ENCODE peak calls at places on chromosomes 5 and 9, in seven cellular contexts. One of them, this sample, is unnamed. For H3K4me1, the result is how much of the 10 kb centered on the place peaks cover.

GRCh38 chr5:10913846-10914245 is 152.8 kb upstream of the DAP start:
- DNase-seq in astrocyte: peak
- DNase-seq in heart left ventricle: no peak
- DNase-seq in tibial artery: no peak
- DNase-seq in endodermal cell: no peak
- DNase-seq in cardiac muscle cell: no peak
- DNase-seq in Peyer's patch: no peak
- DNase-seq in this sample: peak

GRCh38 chr5:96903300-96903699 is 27.0 kb downstream of the ERAP2 start:
- DNase-seq in astrocyte: no peak
- DNase-seq in cardiac muscle cell: no peak
- DNase-seq in tibial artery: no peak
- DNase-seq in Peyer's patch: no peak
- DNase-seq in heart left ventricle: no peak
- DNase-seq in endodermal cell: no peak
- DNase-seq in this sample: no peak

GRCh38 chr5:68894673-68895072 is 199.1 kb upstream of the SLC30A5 start:
- DNase-seq in tibial artery: no peak
- DNase-seq in cardiac muscle cell: no peak
- DNase-seq in astrocyte: no peak
- DNase-seq in Peyer's patch: no peak
- DNase-seq in heart left ventricle: no peak
- DNase-seq in endodermal cell: no peak
- DNase-seq in this sample: peak

GRCh38 chr9:27569406-27569805 is 3.9 kb downstream of the C9orf72 start:
- DNase-seq in endodermal cell: no peak
- DNase-seq in tibial artery: no peak
- DNase-seq in Peyer's patch: no peak
- DNase-seq in heart left ventricle: no peak
- DNase-seq in astrocyte: no peak
- DNase-seq in cardiac muscle cell: no peak
- DNase-seq in this sample: no peak

GRCh38 chr9:2691212-2691611 is 26.1 kb upstream of the KCNV2 start:
- DNase-seq in tibial artery: no peak
- DNase-seq in endodermal cell: no peak
- DNase-seq in astrocyte: no peak
- DNase-seq in Peyer's patch: no peak
- DNase-seq in heart left ventricle: no peak
- DNase-seq in cardiac muscle cell: no peak
- DNase-seq in this sample: no peak

GRCh38 chr5:132003170-132003744 is 8.2 kb downstream of the ACSL6 start:
- DNase-seq in tibial artery: no peak
- DNase-seq in Peyer's patch: no peak
- DNase-seq in cardiac muscle cell: peak
- DNase-seq in heart left ventricle: peak
- DNase-seq in endodermal cell: peak
- DNase-seq in astrocyte: no peak
- DNase-seq in this sample: no peak

GRCh38 chr5:68962632-68963484 is 131.0 kb upstream of the SLC30A5 start:
- DNase-seq in astrocyte: peak
- DNase-seq in Peyer's patch: peak
- DNase-seq in tibial artery: peak
- DNase-seq in endodermal cell: peak
- DNase-seq in heart left ventricle: peak
- DNase-seq in cardiac muscle cell: peak
- DNase-seq in this sample: peak

GRCh38 chr5:113292535-113292934 is 142.3 kb downstream of the TSSK1B start:
- DNase-seq in heart left ventricle: no peak
- DNase-seq in endodermal cell: no peak
- DNase-seq in astrocyte: no peak
- DNase-seq in cardiac muscle cell: peak
- DNase-seq in tibial artery: no peak
- DNase-seq in Peyer's patch: no peak
- DNase-seq in this sample: no peak

GRCh38 chr5:657570-657969 is 35.6 kb downstream of the TPPP start:
- DNase-seq in endodermal cell: no peak
- DNase-seq in tibial artery: no peak
- DNase-seq in heart left ventricle: no peak
- DNase-seq in astrocyte: peak
- DNase-seq in Peyer's patch: no peak
- DNase-seq in cardiac muscle cell: no peak
- DNase-seq in this sample: no peak

GRCh38 chr5:54251981-54252380 is 58.4 kb downstream of the ARL15 start:
- DNase-seq in astrocyte: peak
- DNase-seq in tibial artery: no peak
- DNase-seq in heart left ventricle: no peak
- DNase-seq in cardiac muscle cell: no peak
- DNase-seq in endodermal cell: no peak
- DNase-seq in Peyer's patch: no peak
- DNase-seq in this sample: peak

GRCh38 chr9:37399336-37399735 is 23.2 kb upstream of the GRHPR start:
- DNase-seq in heart left ventricle: no peak
- DNase-seq in tibial artery: no peak
- DNase-seq in Peyer's patch: no peak
- DNase-seq in astrocyte: no peak
- DNase-seq in endodermal cell: no peak
- DNase-seq in cardiac muscle cell: no peak
- DNase-seq in this sample: no peak

GRCh38 chr9:109442716-109443115 is 55.4 kb downstream of the PTPN3 start:
- DNase-seq in Peyer's patch: no peak
- DNase-seq in astrocyte: no peak
- DNase-seq in endodermal cell: no peak
- DNase-seq in tibial artery: no peak
- DNase-seq in cardiac muscle cell: no peak
- DNase-seq in heart left ventricle: no peak
- DNase-seq in this sample: peak

GRCh38 chr5:118891252-118891651 is 97.1 kb downstream of the DTWD2 start:
- DNase-seq in cardiac muscle cell: no peak
- DNase-seq in astrocyte: peak
- DNase-seq in tibial artery: no peak
- DNase-seq in Peyer's patch: no peak
- DNase-seq in endodermal cell: no peak
- DNase-seq in heart left ventricle: no peak
- DNase-seq in this sample: no peak

DNA sequence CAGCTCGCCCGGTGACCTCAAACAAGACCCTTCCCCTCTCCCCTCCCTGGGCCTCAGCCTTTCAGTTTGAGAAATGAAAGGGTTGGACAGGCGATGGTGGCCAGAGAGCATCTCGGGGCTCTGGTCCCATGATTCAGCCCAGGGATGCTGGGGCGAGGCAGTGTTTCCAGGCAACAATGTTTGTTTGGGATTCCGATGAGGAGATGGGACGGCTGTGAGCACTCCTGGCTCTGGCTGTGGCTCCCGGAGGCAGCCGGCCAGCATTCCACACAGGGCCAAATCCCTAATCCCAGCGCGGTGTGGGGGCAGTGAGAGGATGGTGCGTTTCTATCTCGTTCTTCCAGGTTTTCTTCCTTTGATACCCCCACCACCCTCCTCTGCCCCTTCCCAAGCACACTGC is 66.0 kb downstream of the HMCN2 start:
- DNase-seq in Peyer's patch: peak
- DNase-seq in astrocyte: peak
- DNase-seq in endodermal cell: no peak
- DNase-seq in tibial artery: peak
- DNase-seq in cardiac muscle cell: no peak
- DNase-seq in heart left ventricle: peak
- DNase-seq in this sample: peak
- H3K4me1 ChIP-seq in Peyer's patch: under half
- H3K4me1 ChIP-seq in astrocyte: under half
- H3K4me1 ChIP-seq in endodermal cell: under half
- H3K4me1 ChIP-seq in tibial artery: under half
- H3K4me1 ChIP-seq in cardiac muscle cell: under half
- H3K4me1 ChIP-seq in heart left ventricle: under half
- H3K4me1 ChIP-seq in this sample: under half

GRCh38 chr9:6443661-6444060 is 30.7 kb downstream of the UHRF2 start:
- DNase-seq in endodermal cell: no peak
- DNase-seq in heart left ventricle: no peak
- DNase-seq in astrocyte: no peak
- DNase-seq in Peyer's patch: no peak
- DNase-seq in cardiac muscle cell: no peak
- DNase-seq in tibial artery: no peak
- DNase-seq in this sample: no peak
- H3K27ac ChIP-seq in endodermal cell: no peak
- H3K27ac ChIP-seq in heart left ventricle: no peak
- H3K27ac ChIP-seq in astrocyte: no peak
- H3K27ac ChIP-seq in Peyer's patch: no peak
- H3K27ac ChIP-seq in cardiac muscle cell: peak
- H3K27ac ChIP-seq in tibial artery: no peak
- H3K27ac ChIP-seq in this sample: no peak

GRCh38 chr5:59698774-59699173 is 194.8 kb downstream of the PDE4D start:
- DNase-seq in astrocyte: no peak
- DNase-seq in heart left ventricle: no peak
- DNase-seq in cardiac muscle cell: peak
- DNase-seq in endodermal cell: no peak
- DNase-seq in Peyer's patch: no peak
- DNase-seq in tibial artery: no peak
- DNase-seq in this sample: no peak

GRCh38 chr5:59703789-59704188 is 189.7 kb downstream of the PDE4D start:
- DNase-seq in endodermal cell: no peak
- DNase-seq in heart left ventricle: no peak
- DNase-seq in astrocyte: no peak
- DNase-seq in Peyer's patch: no peak
- DNase-seq in cardiac muscle cell: no peak
- DNase-seq in tibial artery: no peak
- DNase-seq in this sample: no peak

GRCh38 chr5:59694416-59694815 is 199.1 kb downstream of the PDE4D start:
- DNase-seq in cardiac muscle cell: no peak
- DNase-seq in tibial artery: no peak
- DNase-seq in endodermal cell: no peak
- DNase-seq in heart left ventricle: no peak
- DNase-seq in astrocyte: no peak
- DNase-seq in Peyer's patch: no peak
- DNase-seq in this sample: no peak

GRCh38 chr5:59693492-59693891 is 200.0 kb downstream of the PDE4D start:
- DNase-seq in astrocyte: peak
- DNase-seq in endodermal cell: no peak
- DNase-seq in tibial artery: no peak
- DNase-seq in Peyer's patch: no peak
- DNase-seq in heart left ventricle: no peak
- DNase-seq in cardiac muscle cell: no peak
- DNase-seq in this sample: no peak

GRCh38 chr5:59698207-59698606 is 195.3 kb downstream of the PDE4D start:
- DNase-seq in astrocyte: peak
- DNase-seq in Peyer's patch: no peak
- DNase-seq in heart left ventricle: no peak
- DNase-seq in cardiac muscle cell: no peak
- DNase-seq in endodermal cell: no peak
- DNase-seq in tibial artery: no peak
- DNase-seq in this sample: no peak
- TF ChIP-seq CTCF in astrocyte: no peak
- TF ChIP-seq CTCF in Peyer's patch: no peak
- TF ChIP-seq CTCF in heart left ventricle: no peak
- TF ChIP-seq CTCF in cardiac muscle cell: no peak
- TF ChIP-seq CTCF in endodermal cell: no peak
- TF ChIP-seq CTCF in tibial artery: no peak
- TF ChIP-seq CTCF in this sample: no peak

DNA sequence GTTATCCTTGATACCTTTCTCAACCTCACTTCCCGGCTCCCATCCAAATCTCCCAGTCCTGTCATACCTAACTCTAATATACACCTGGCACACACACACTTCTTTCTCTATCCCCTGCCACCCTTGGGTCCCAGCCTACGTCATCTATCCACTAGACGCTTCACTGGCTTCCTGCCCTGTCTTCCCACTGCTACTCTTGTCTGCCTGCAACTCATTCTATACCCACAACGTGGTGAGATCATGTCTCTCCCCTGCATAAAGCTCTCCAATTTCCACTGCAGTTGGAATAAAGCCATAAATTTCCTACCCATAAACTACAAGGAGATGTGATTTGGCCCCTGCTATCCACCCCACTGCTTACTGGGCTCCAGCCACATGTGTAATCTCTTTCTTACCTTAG is 93.5 kb downstream of the JMY start:
- DNase-seq in astrocyte: no peak
- DNase-seq in heart left ventricle: no peak
- DNase-seq in cardiac muscle cell: no peak
- DNase-seq in tibial artery: no peak
- DNase-seq in endodermal cell: no peak
- DNase-seq in Peyer's patch: no peak
- DNase-seq in this sample: no peak
- H3K4me1 ChIP-seq in astrocyte: under half
- H3K4me1 ChIP-seq in heart left ventricle: under half
- H3K4me1 ChIP-seq in cardiac muscle cell: under half
- H3K4me1 ChIP-seq in tibial artery: under half
- H3K4me1 ChIP-seq in endodermal cell: under half
- H3K4me1 ChIP-seq in Peyer's patch: under half
- H3K4me1 ChIP-seq in this sample: under half

This sample was measured in foreskin keratinocyte.